ENCODE peak calls at places on chromosomes 5 and 9, in eight cellular contexts. E is psoas muscle, P is cardiac fibroblast, R is Calu3, F is mesothelial cell of epicardium, N is mucosa of descending colon, U is brain microvascular endothelial cell, L is WTC11. D is an unnamed sample.
A peak's percentile ranks its signal among the peaks of the same experiment; 100 is the strongest.

GRCh38 chr5:81755320-81755719 is 4.4 kb upstream of the SSBP2 start:
- DNase-seq in R (peak; percentile 51), L (peak; percentile 22), E (peak; percentile 43), U (peak; percentile 86), N (no peak), F (no peak), P (peak; percentile 95), D (no peak)

GRCh38 chr5:154813736-154814135 is 36.7 kb downstream of the FAXDC2 start:
- DNase-seq in P (no peak), F (no peak), U (no peak), N (no peak), E (no peak), R (no peak), L (no peak), D (no peak)

GRCh38 chr5:32586251-32586642 is 890 bp downstream of the SUB1 start:
- DNase-seq in P (no peak), E (no peak), U (no peak), N (no peak), L (no peak), F (no peak), R (no peak), D (no peak)

GRCh38 chr5:160199410-160199911 is 29.8 kb upstream of the FABP6 start:
- DNase-seq in P (peak; percentile 55), N (peak; percentile 87), R (peak; percentile 92), L (peak; percentile 72), E (peak; percentile 74), F (peak; percentile 95), U (peak; percentile 35), D (peak; percentile 64)

GRCh38 chr9:98342103-98342818 is 86.8 kb upstream of the TBC1D2 start:
- DNase-seq in F (no peak), R (no peak), N (no peak), E (no peak), P (no peak), U (no peak), L (no peak), D (no peak)

GRCh38 chr9:17580119-17580518 is 1.3 kb downstream of the SH3GL2 start:
- DNase-seq in U (no peak), N (no peak), R (no peak), F (no peak), P (no peak), E (no peak), L (no peak), D (no peak)

GRCh38 chr5:53262348-53262970 is 152.9 kb upstream of the MOCS2 start:
- DNase-seq in L (peak; percentile 29), E (no peak), P (peak; percentile 81), N (no peak), R (peak; percentile 55), U (peak; percentile 63), F (no peak), D (no peak)

GRCh38 chr9:94030318-94031179 is 53.7 kb upstream of the PTPDC1 start:
- DNase-seq in P (peak; percentile 83), L (peak; percentile 82), U (peak; percentile 66), N (peak; percentile 91), E (peak; percentile 90), F (peak; percentile 85), R (peak; percentile 76), D (peak; percentile 61)

GRCh38 chr5:6590581-6590980 is 42.3 kb downstream of the NSUN2 start:
- DNase-seq in N (no peak), R (no peak), U (no peak), E (no peak), P (no peak), L (no peak), F (no peak), D (no peak)

GRCh38 chr5:123036391-123037103 is at the start of gene PPIC:
- DNase-seq in R (peak; percentile 95), E (peak; percentile 90), F (peak; percentile 84), U (peak; percentile 62), L (peak; percentile 84), N (peak; percentile 94), P (peak; percentile 83), D (peak; percentile 65)

GRCh38 chr5:7878381-7878873 is 9.5 kb downstream of the MTRR start:
- DNase-seq in N (no peak), L (no peak), F (no peak), R (no peak), P (peak; percentile 66), E (no peak), U (peak; percentile 22), D (no peak)

GRCh38 chr5:173340984-173341383 is 12.8 kb upstream of the STC2 start:
- DNase-seq in P (no peak), F (no peak), N (no peak), R (no peak), U (no peak), L (no peak), E (no peak), D (no peak)

GRCh38 chr9:136204838-136205706 is at the start of gene LHX3:
- DNase-seq in E (no peak), R (no peak), L (peak; percentile 69), P (no peak), F (peak; percentile 73), U (no peak), N (no peak), D (no peak)

GRCh38 chr5:126417178-126417577 is 6.0 kb upstream of the GRAMD2B start:
- DNase-seq in E (no peak), N (no peak), L (no peak), R (no peak), U (no peak), P (no peak), F (no peak), D (no peak)

GRCh38 chr5:28770307-28770706 is 1731.9 kb upstream of the CDH9 start:
- DNase-seq in U (no peak), L (no peak), P (no peak), F (no peak), N (no peak), E (no peak), R (no peak), D (no peak)

DNA sequence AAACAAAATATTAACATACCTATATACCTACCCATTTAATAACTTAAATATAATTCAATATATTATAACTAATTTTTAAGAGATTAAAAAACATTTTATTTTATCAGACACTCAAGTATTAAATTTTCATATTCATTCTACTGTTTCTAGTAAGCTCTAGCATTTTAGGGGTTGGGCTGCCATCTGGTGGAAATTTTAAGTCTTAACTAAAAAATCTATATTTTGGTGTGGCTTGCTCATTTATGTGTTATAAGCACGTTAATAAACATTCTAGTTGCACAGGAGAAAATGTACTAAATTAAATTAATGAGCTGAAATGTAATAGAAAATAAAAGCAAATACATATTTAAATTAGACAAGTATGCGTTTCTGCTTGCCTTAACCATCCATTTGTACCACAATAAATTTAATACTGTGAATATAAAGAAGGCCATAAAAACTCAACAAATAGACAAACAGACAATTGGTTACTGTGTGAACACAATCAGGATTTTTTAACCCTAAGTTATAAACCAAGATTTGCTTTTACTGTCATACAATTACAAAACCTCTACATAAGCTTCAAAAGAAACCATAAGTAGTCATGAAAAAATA is 1728.3 kb upstream of the CDH9 start:
- DNase-seq in R (peak; percentile 33), E (no peak), L (no peak), U (peak; percentile 36), F (peak; percentile 39), N (no peak), P (peak; percentile 62), D (no peak)
- TF ChIP-seq CTCF in R (peak; percentile 44), E (no peak), L (peak; percentile 17), U (peak; percentile 33), F (peak; percentile 72), N (no peak), P (peak; percentile 8), D (no peak)

GRCh38 chr9:23050548-23050947 is 603.9 kb downstream of the DMRTA1 start:
- DNase-seq in R (no peak), N (no peak), U (no peak), F (no peak), L (no peak), P (no peak), E (no peak), D (no peak)
- TF ChIP-seq CTCF in R (no peak), N (no peak), U (no peak), F (no peak), L (no peak), P (no peak), E (no peak), D (no peak)

DNA sequence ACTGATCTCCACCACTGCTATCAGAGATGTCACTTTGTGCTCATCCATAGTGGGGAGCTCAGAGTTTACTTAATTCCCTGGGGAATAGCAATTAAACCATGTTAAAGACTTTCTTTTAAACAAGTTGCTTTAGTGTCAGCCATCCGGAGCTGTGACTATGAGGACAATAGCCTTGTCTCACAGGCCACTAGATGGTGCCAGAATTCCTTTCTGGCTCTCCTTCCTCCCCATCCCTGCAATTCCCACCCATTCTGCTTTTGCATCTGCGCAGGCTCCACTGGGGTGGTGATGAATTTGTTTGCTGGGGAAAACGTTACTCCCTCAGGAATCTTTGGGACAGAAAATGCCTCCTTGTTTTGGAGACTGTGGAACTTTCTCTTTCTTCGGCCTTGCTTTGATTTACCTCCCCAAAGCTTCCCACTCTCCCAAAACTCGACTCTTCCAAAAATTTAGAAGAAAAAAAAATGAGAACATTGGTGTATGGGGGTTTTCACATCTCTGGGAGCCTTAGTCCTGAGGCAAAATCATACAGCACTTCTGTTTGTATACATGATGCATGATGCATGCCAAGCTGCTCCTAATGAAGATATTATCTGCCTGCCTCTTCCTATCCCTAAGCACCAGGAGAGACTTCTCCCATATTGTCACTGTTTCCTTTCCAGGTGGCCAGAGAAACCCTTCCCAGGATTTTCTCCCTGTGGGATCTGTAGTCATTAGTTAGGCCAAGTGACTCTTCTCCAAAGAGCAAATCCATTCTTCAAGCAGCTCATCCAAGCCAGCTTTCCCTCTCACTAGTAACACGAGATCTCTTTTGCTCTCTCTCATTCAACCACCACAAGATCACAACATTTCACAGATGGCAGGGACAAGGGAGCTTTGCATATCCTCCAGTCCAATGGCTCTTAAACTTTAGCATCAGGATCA is 466.1 kb downstream of the TLR4 start:
- DNase-seq in L (peak; percentile 66), F (peak; percentile 39), U (peak; percentile 43), N (no peak), P (peak; percentile 51), R (peak; percentile 16), E (peak; percentile 23), D (no peak)
- TF ChIP-seq CTCF in L (peak; percentile 70), F (peak; percentile 34), U (peak; percentile 56), N (no peak), P (peak; percentile 61), R (no peak), E (peak; percentile 33), D (no peak)

DNA sequence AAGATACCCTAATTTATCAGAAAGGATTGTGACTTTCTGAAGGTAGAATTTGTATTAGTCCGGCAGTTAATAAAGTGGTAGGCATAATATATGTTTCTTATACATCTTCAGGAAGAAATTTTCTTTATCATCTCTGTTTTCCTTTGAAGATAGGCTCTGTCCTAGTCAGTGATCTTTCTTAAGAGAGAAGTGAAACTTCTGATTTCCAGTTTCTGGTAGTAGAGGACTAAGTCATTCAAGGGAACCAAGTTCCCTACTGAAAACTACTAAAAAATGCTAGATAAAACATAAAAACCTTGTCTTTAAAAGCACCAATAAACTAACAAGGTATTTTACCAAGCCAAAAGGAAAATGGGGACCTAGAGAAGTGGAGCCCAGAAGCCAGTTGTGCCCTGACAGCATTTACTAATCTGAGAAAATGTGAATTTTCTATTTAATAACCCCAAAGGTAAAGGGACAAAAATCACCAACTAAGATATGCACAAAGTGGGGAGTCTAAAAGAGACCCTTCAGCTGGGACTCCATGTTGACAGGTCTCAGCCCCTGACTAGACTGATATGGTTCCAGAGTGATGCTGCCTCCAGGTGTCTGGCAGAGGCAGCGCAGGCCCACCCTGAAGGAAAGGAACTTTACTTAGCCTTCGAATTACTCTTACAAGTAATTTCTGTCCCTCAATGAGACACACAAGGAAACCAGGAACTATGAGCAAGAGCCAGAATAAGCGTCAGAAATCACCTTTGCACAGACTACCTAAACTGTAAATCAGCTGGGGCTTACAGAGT is 72.7 kb downstream of the FAM78A start:
- DNase-seq in R (no peak), N (no peak), U (no peak), F (no peak), L (peak; percentile 39), E (no peak), P (no peak), D (no peak)
- TF ChIP-seq CTCF in R (no peak), N (no peak), U (peak; percentile 62), F (no peak), L (peak; percentile 15), E (no peak), P (peak; percentile 30), D (no peak)